ENCODE peak calls at places on chromosomes 3 and 15, in nine cellular contexts. One of them, this sample, is unnamed.

GRCh38 chr15:80455051-80455648 is 51.0 kb downstream of the ARNT2 start:
- DNase-seq in H54: no peak
- DNase-seq in K562: no peak
- DNase-seq in endothelial cell of umbilical vein: no peak
- DNase-seq in GM12892: no peak
- DNase-seq in ovary: no peak
- DNase-seq in right lobe of liver: no peak
- DNase-seq in sigmoid colon: no peak
- DNase-seq in tibial nerve: no peak
- DNase-seq in this sample: no peak

GRCh38 chr3:165523801-165524200 is 313.4 kb downstream of the BCHE start:
- DNase-seq in K562: no peak
- DNase-seq in GM12892: no peak
- DNase-seq in endothelial cell of umbilical vein: no peak
- DNase-seq in ovary: no peak
- DNase-seq in right lobe of liver: no peak
- DNase-seq in tibial nerve: no peak
- DNase-seq in H54: no peak
- DNase-seq in sigmoid colon: no peak
- DNase-seq in this sample: no peak

GRCh38 chr15:74399511-74400312 is 32.3 kb upstream of the CYP11A1 start:
- DNase-seq in sigmoid colon: no peak
- DNase-seq in tibial nerve: no peak
- DNase-seq in H54: no peak
- DNase-seq in right lobe of liver: no peak
- DNase-seq in GM12892: no peak
- DNase-seq in ovary: no peak
- DNase-seq in K562: no peak
- DNase-seq in endothelial cell of umbilical vein: no peak
- DNase-seq in this sample: no peak

GRCh38 chr15:77118787-77119410 is 48.0 kb upstream of the TSPAN3 start:
- DNase-seq in right lobe of liver: no peak
- DNase-seq in GM12892: no peak
- DNase-seq in tibial nerve: no peak
- DNase-seq in sigmoid colon: no peak
- DNase-seq in H54: peak
- DNase-seq in K562: no peak
- DNase-seq in ovary: no peak
- DNase-seq in endothelial cell of umbilical vein: peak
- DNase-seq in this sample: peak

GRCh38 chr3:58874248-58874741 is 175.5 kb downstream of the CFAP20DC start:
- DNase-seq in right lobe of liver: no peak
- DNase-seq in ovary: no peak
- DNase-seq in GM12892: no peak
- DNase-seq in H54: peak
- DNase-seq in sigmoid colon: no peak
- DNase-seq in endothelial cell of umbilical vein: peak
- DNase-seq in K562: no peak
- DNase-seq in tibial nerve: no peak
- DNase-seq in this sample: no peak

GRCh38 chr3:192079098-192079497 is 618.1 kb downstream of the PYDC2 start:
- DNase-seq in endothelial cell of umbilical vein: no peak
- DNase-seq in GM12892: no peak
- DNase-seq in tibial nerve: no peak
- DNase-seq in H54: no peak
- DNase-seq in right lobe of liver: no peak
- DNase-seq in sigmoid colon: no peak
- DNase-seq in K562: no peak
- DNase-seq in ovary: no peak
- DNase-seq in this sample: no peak

GRCh38 chr3:52078781-52079560 is 22.6 kb upstream of the DUSP7 start:
- DNase-seq in GM12892: no peak
- DNase-seq in endothelial cell of umbilical vein: no peak
- DNase-seq in right lobe of liver: no peak
- DNase-seq in K562: no peak
- DNase-seq in sigmoid colon: no peak
- DNase-seq in ovary: no peak
- DNase-seq in tibial nerve: no peak
- DNase-seq in H54: no peak
- DNase-seq in this sample: no peak

GRCh38 chr3:128343287-128344045 is 123.2 kb downstream of the DNAJB8 start:
- DNase-seq in endothelial cell of umbilical vein: peak
- DNase-seq in H54: peak
- DNase-seq in right lobe of liver: peak
- DNase-seq in ovary: no peak
- DNase-seq in GM12892: no peak
- DNase-seq in K562: peak
- DNase-seq in tibial nerve: no peak
- DNase-seq in sigmoid colon: peak
- DNase-seq in this sample: peak

GRCh38 chr3:48997714-48998637 is 7.9 kb downstream of the P4HTM start:
- DNase-seq in H54: no peak
- DNase-seq in ovary: no peak
- DNase-seq in K562: peak
- DNase-seq in GM12892: no peak
- DNase-seq in tibial nerve: no peak
- DNase-seq in right lobe of liver: peak
- DNase-seq in endothelial cell of umbilical vein: no peak
- DNase-seq in sigmoid colon: no peak
- DNase-seq in this sample: no peak

GRCh38 chr15:36831915-36832310 is 252.5 kb downstream of the CDIN1 start:
- DNase-seq in H54: peak
- DNase-seq in K562: no peak
- DNase-seq in GM12892: no peak
- DNase-seq in tibial nerve: no peak
- DNase-seq in sigmoid colon: no peak
- DNase-seq in ovary: no peak
- DNase-seq in endothelial cell of umbilical vein: no peak
- DNase-seq in right lobe of liver: no peak
- DNase-seq in this sample: no peak

GRCh38 chr15:101280007-101280406 is 2.7 kb upstream of the SELENOS start:
- DNase-seq in K562: no peak
- DNase-seq in H54: no peak
- DNase-seq in ovary: no peak
- DNase-seq in tibial nerve: no peak
- DNase-seq in endothelial cell of umbilical vein: no peak
- DNase-seq in GM12892: no peak
- DNase-seq in right lobe of liver: no peak
- DNase-seq in sigmoid colon: no peak
- DNase-seq in this sample: no peak

GRCh38 chr3:197428117-197428761 is 127.5 kb downstream of the BDH1 start:
- DNase-seq in endothelial cell of umbilical vein: peak
- DNase-seq in right lobe of liver: no peak
- DNase-seq in GM12892: no peak
- DNase-seq in tibial nerve: peak
- DNase-seq in H54: peak
- DNase-seq in K562: peak
- DNase-seq in sigmoid colon: no peak
- DNase-seq in ovary: no peak
- DNase-seq in this sample: no peak

GRCh38 chr3:113255854-113256615 is 44.7 kb downstream of the BOC start:
- DNase-seq in K562: no peak
- DNase-seq in sigmoid colon: no peak
- DNase-seq in GM12892: no peak
- DNase-seq in right lobe of liver: no peak
- DNase-seq in ovary: no peak
- DNase-seq in endothelial cell of umbilical vein: no peak
- DNase-seq in H54: no peak
- DNase-seq in tibial nerve: no peak
- DNase-seq in this sample: no peak

GRCh38 chr3:77320514-77320913 is 280.6 kb downstream of the ROBO2 start:
- DNase-seq in GM12892: no peak
- DNase-seq in right lobe of liver: no peak
- DNase-seq in H54: no peak
- DNase-seq in sigmoid colon: no peak
- DNase-seq in K562: peak
- DNase-seq in tibial nerve: no peak
- DNase-seq in ovary: no peak
- DNase-seq in endothelial cell of umbilical vein: peak
- DNase-seq in this sample: peak

GRCh38 chr3:64684715-64685261 is 3.0 kb downstream of the ADAMTS9 start:
- DNase-seq in GM12892: no peak
- DNase-seq in tibial nerve: no peak
- DNase-seq in right lobe of liver: no peak
- DNase-seq in K562: no peak
- DNase-seq in ovary: peak
- DNase-seq in sigmoid colon: peak
- DNase-seq in endothelial cell of umbilical vein: peak
- DNase-seq in H54: no peak
- DNase-seq in this sample: no peak
- TF ChIP-seq POLR2A in GM12892: no peak
- TF ChIP-seq POLR2A in tibial nerve: peak
- TF ChIP-seq POLR2A in right lobe of liver: peak
- TF ChIP-seq POLR2A in K562: no peak
- TF ChIP-seq POLR2A in ovary: peak
- TF ChIP-seq POLR2A in sigmoid colon: peak
- TF ChIP-seq POLR2A in endothelial cell of umbilical vein: no peak
- TF ChIP-seq POLR2A in H54: no peak
- TF ChIP-seq POLR2A in this sample: no peak

DNA sequence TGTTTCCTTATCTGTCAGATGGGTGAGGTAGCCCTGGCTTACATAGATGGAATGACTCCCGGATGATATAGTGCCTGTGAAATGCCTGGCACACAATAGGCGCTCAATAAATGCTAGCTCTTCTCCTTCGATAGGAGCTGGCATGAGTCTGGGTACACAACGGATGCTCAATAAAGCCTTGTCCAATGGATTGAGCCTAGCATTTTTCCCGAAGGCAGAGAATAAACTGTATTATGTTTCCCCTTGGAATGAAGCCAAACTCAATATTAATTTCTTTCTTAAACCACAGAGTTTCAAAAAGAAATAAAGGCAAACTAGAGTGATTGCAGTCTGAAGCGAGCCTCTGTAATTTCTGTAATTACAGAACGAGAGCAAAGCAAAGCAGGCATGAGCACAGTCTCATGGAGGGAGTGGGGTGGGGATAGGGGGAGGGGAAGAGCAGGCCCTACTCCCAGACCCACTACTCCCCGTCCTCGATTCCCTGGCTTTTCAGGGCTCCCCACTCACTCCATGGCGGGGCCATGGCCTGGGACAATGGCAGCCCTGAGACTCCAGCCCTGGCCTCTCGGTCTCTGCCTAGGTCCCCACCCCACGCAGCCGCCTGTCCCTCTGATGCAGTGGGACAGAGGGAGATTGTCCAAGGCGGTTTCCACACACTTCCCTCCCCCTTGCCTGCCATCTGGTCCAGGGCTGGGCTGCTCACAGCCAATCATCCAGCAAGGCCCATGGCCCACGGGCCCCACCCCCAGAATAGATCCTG is 18.0 kb downstream of the SLC6A1 start:
- DNase-seq in K562: no peak
- DNase-seq in H54: no peak
- DNase-seq in tibial nerve: no peak
- DNase-seq in GM12892: no peak
- DNase-seq in right lobe of liver: no peak
- DNase-seq in endothelial cell of umbilical vein: no peak
- DNase-seq in ovary: no peak
- DNase-seq in sigmoid colon: no peak
- DNase-seq in this sample: no peak
- TF ChIP-seq POLR2A in K562: no peak
- TF ChIP-seq POLR2A in H54: no peak
- TF ChIP-seq POLR2A in tibial nerve: no peak
- TF ChIP-seq POLR2A in GM12892: no peak
- TF ChIP-seq POLR2A in right lobe of liver: no peak
- TF ChIP-seq POLR2A in endothelial cell of umbilical vein: no peak
- TF ChIP-seq POLR2A in ovary: no peak
- TF ChIP-seq POLR2A in sigmoid colon: no peak
- TF ChIP-seq POLR2A in this sample: no peak

DNA sequence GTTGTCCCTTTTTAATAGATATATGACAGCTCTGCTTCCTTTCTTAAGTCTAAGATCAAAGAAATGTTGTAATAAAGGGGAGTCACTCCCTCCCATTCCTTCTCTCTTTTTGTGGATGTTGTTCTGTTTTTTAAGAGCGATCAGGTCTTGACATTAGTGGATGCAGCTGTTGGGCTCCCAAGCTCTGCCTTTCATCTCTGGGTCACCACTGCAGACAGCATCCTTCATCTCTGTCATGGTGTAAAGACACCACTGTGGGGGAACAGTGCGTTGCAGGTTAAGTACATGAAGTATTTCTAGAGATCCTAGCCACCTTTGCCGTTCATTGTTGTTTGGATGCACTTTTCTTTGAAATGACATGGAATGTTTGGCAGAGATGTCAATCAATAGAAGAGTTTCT is 17.7 kb downstream of the FNDC3B start:
- DNase-seq in right lobe of liver: no peak
- DNase-seq in H54: no peak
- DNase-seq in ovary: no peak
- DNase-seq in endothelial cell of umbilical vein: no peak
- DNase-seq in GM12892: no peak
- DNase-seq in sigmoid colon: no peak
- DNase-seq in tibial nerve: no peak
- DNase-seq in K562: no peak
- DNase-seq in this sample: no peak
- TF ChIP-seq POLR2A in right lobe of liver: no peak
- TF ChIP-seq POLR2A in H54: no peak
- TF ChIP-seq POLR2A in ovary: no peak
- TF ChIP-seq POLR2A in endothelial cell of umbilical vein: no peak
- TF ChIP-seq POLR2A in GM12892: no peak
- TF ChIP-seq POLR2A in sigmoid colon: no peak
- TF ChIP-seq POLR2A in tibial nerve: no peak
- TF ChIP-seq POLR2A in K562: no peak
- TF ChIP-seq POLR2A in this sample: no peak

GRCh38 chr3:117191245-117191644 is 481.7 kb downstream of the TUSC7 start:
- DNase-seq in right lobe of liver: no peak
- DNase-seq in GM12892: no peak
- DNase-seq in K562: no peak
- DNase-seq in ovary: no peak
- DNase-seq in tibial nerve: no peak
- DNase-seq in H54: no peak
- DNase-seq in endothelial cell of umbilical vein: no peak
- DNase-seq in sigmoid colon: no peak
- DNase-seq in this sample: no peak

GRCh38 chr3:117192888-117193287 is 483.3 kb downstream of the TUSC7 start:
- DNase-seq in right lobe of liver: no peak
- DNase-seq in endothelial cell of umbilical vein: no peak
- DNase-seq in GM12892: no peak
- DNase-seq in ovary: no peak
- DNase-seq in H54: no peak
- DNase-seq in sigmoid colon: no peak
- DNase-seq in tibial nerve: no peak
- DNase-seq in K562: no peak
- DNase-seq in this sample: no peak

GRCh38 chr3:117195034-117195433 is 485.5 kb downstream of the TUSC7 start:
- DNase-seq in endothelial cell of umbilical vein: no peak
- DNase-seq in tibial nerve: no peak
- DNase-seq in ovary: no peak
- DNase-seq in sigmoid colon: no peak
- DNase-seq in H54: no peak
- DNase-seq in right lobe of liver: no peak
- DNase-seq in GM12892: no peak
- DNase-seq in K562: no peak
- DNase-seq in this sample: no peak

DNA sequence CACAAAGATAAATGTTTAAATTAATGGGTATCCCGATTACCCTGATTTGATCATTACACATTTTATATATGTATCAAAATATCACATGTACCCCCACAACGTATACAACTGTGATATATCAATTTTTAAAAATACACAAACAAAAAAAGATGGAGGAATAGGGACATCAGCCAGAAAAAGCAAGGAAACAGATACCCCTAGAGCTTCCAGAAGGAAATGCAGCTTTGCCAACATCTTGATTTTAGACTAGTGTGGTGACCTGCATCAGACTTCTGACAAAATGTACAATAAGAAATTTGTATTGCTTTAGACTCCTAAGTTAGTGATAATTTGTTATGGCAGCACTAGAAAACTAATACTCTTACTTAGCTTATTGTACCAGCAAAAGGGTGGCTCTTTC is 483.8 kb downstream of the TUSC7 start:
- DNase-seq in endothelial cell of umbilical vein: no peak
- DNase-seq in tibial nerve: no peak
- DNase-seq in sigmoid colon: no peak
- DNase-seq in ovary: no peak
- DNase-seq in right lobe of liver: no peak
- DNase-seq in GM12892: no peak
- DNase-seq in K562: no peak
- DNase-seq in H54: no peak
- DNase-seq in this sample: no peak
- TF ChIP-seq POLR2A in endothelial cell of umbilical vein: no peak
- TF ChIP-seq POLR2A in tibial nerve: no peak
- TF ChIP-seq POLR2A in sigmoid colon: no peak
- TF ChIP-seq POLR2A in ovary: no peak
- TF ChIP-seq POLR2A in right lobe of liver: no peak
- TF ChIP-seq POLR2A in GM12892: no peak
- TF ChIP-seq POLR2A in K562: no peak
- TF ChIP-seq POLR2A in H54: no peak
- TF ChIP-seq POLR2A in this sample: no peak